ENCODE peak calls at places on chromosomes 2 and 18, in eight cellular contexts. O, W, A, D, K, T, X and B are unnamed samples.

GRCh38 chr2:177239053-177239452 is 25.5 kb downstream of the NFE2L2 start:
- DNase-seq in O (no peak), W (no peak), A (no peak), D (no peak), K (no peak), T (no peak), X (no peak), B (no peak)

GRCh38 chr2:43387092-43388062 is 161.0 kb upstream of the ZFP36L2 start:
- DNase-seq in O (peak; percentile 32), W (no peak), A (no peak), D (no peak), K (no peak), T (no peak), X (no peak), B (no peak)

GRCh38 chr2:37230581-37230980 is 815 bp downstream of the CEBPZ start:
- DNase-seq in O (no peak), W (no peak), A (no peak), D (no peak), K (no peak), T (no peak), X (peak; percentile 22), B (no peak)

GRCh38 chr2:235647264-235647663 is 153.4 kb downstream of the AGAP1 start:
- DNase-seq in O (no peak), W (no peak), A (no peak), D (no peak), K (no peak), T (no peak), X (no peak), B (no peak)

GRCh38 chr2:38163006-38163405 is 87.1 kb upstream of the CYP1B1 start:
- DNase-seq in O (no peak), W (no peak), A (no peak), D (no peak), K (no peak), T (no peak), X (peak; percentile 29), B (no peak)

GRCh38 chr2:224379210-224379609 is 22.7 kb downstream of the FAM124B start:
- DNase-seq in O (no peak), W (no peak), A (no peak), D (no peak), K (no peak), T (no peak), X (no peak), B (no peak)

GRCh38 chr18:63073481-63073880 is 246.1 kb downstream of the BCL2 start:
- DNase-seq in O (no peak), W (no peak), A (no peak), D (no peak), K (no peak), T (no peak), X (peak; percentile 21), B (no peak)

GRCh38 chr2:141393214-141393545 is 737.6 kb downstream of the LRP1B start:
- DNase-seq in O (peak; percentile 34), W (no peak), A (no peak), D (no peak), K (no peak), T (no peak), X (peak; percentile 32), B (no peak)

GRCh38 chr2:45692566-45692965 is 41.1 kb downstream of the PRKCE start:
- DNase-seq in O (no peak), W (no peak), A (no peak), D (no peak), K (no peak), T (no peak), X (no peak), B (no peak)

GRCh38 chr18:31102020-31102684 is at the start of gene DSC2:
- DNase-seq in O (no peak), W (no peak), A (peak; percentile 15), D (no peak), K (no peak), T (no peak), X (peak; percentile 14), B (peak; percentile 58)

GRCh38 chr18:27653247-27653646 is 468.1 kb upstream of the CHST9 start:
- DNase-seq in O (no peak), W (no peak), A (no peak), D (no peak), K (no peak), T (no peak), X (no peak), B (no peak)

GRCh38 chr2:158079672-158080071 is 22.0 kb upstream of the UPP2 start:
- DNase-seq in O (no peak), W (no peak), A (no peak), D (no peak), K (no peak), T (no peak), X (peak; percentile 6), B (no peak)

GRCh38 chr2:192250961-192251360 is 56.2 kb upstream of the TMEFF2 start:
- DNase-seq in O (no peak), W (no peak), A (no peak), D (no peak), K (no peak), T (no peak), X (no peak), B (no peak)

GRCh38 chr2:240491483-240491882 is 56.0 kb downstream of the GPC1 start:
- DNase-seq in O (no peak), W (no peak), A (no peak), D (no peak), K (no peak), T (no peak), X (no peak), B (no peak)

GRCh38 chr2:109615637-109616144 is 1.5 kb downstream of the SOWAHC start:
- DNase-seq in O (no peak), W (no peak), A (peak; percentile 42), D (no peak), K (no peak), T (no peak), X (peak; percentile 47), B (no peak)